ENCODE peak calls at places on chromosomes 16 and 17, in five cellular contexts. M is tibial artery; X is HepG2; D is T-cell; F is CD4-positive, alpha-beta T cell. E is an unnamed sample.

GRCh38 chr17:78040561-78041400 is 82.3 kb downstream of the TNRC6C start:
- DNase-seq in M (peak), X (no peak), D (no peak), F (peak), E (peak)

GRCh38 chr17:49132317-49132698 is 261 bp upstream of the B4GALNT2 start:
- DNase-seq in M (no peak), X (no peak), D (no peak), F (no peak), E (no peak)

GRCh38 chr17:49821916-49822315 is 26.0 kb downstream of the TAC4 start:
- DNase-seq in M (no peak), X (no peak), D (no peak), F (no peak), E (no peak)

GRCh38 chr17:80068301-80069160 is 32.1 kb downstream of the CCDC40 start:
- DNase-seq in M (no peak), X (peak), D (no peak), F (no peak), E (peak)

GRCh38 chr16:1989209-1989825 is 453 bp upstream of the SYNGR3 start:
- DNase-seq in M (no peak), X (no peak), D (no peak), F (no peak), E (no peak)

GRCh38 chr17:16814439-16814838 is 124.4 kb downstream of the CCDC144A start:
- DNase-seq in M (no peak), X (no peak), D (no peak), F (no peak), E (no peak)

GRCh38 chr16:65449526-65449925 is 327.7 kb upstream of the CDH11 start:
- DNase-seq in M (no peak), X (no peak), D (no peak), F (no peak), E (no peak)

GRCh38 chr16:89010210-89010925 is 33.4 kb upstream of the CBFA2T3 start:
- DNase-seq in M (peak), X (no peak), D (no peak), F (no peak), E (no peak)

GRCh38 chr17:43556292-43556691 is 10.2 kb upstream of the ETV4 start:
- DNase-seq in M (peak), X (no peak), D (no peak), F (no peak), E (peak)

GRCh38 chr16:88650749-88651275 is at the start of gene CYBA:
- DNase-seq in M (peak), X (peak), D (peak), F (peak), E (peak)

GRCh38 chr17:79674506-79675412 is 56.0 kb upstream of the ENPP7 start:
- DNase-seq in M (no peak), X (no peak), D (no peak), F (no peak), E (no peak)

GRCh38 chr17:82601447-82602000 is 46.7 kb downstream of the WDR45B start:
- DNase-seq in M (no peak), X (no peak), D (no peak), F (no peak), E (no peak)

GRCh38 chr16:16996830-16997229 is 473.9 kb downstream of the XYLT1 start:
- DNase-seq in M (no peak), X (no peak), D (no peak), F (no peak), E (no peak)

GRCh38 chr16:24834459-24835335 is 11.1 kb upstream of the SLC5A11 start:
- DNase-seq in M (no peak), X (peak), D (no peak), F (no peak), E (peak)

GRCh38 chr17:72884066-72884465 is 208.4 kb downstream of the SLC39A11 start:
- DNase-seq in M (no peak), X (no peak), D (no peak), F (no peak), E (no peak)

GRCh38 chr17:2259769-2260536 is 43.6 kb downstream of the SMG6 start:
- DNase-seq in M (no peak), X (no peak), D (peak), F (peak), E (no peak)

GRCh38 chr16:13150181-13150885 is 248.9 kb downstream of the SHISA9 start:
- DNase-seq in M (no peak), X (no peak), D (no peak), F (no peak), E (no peak)

GRCh38 chr16:68749424-68749823 is 12.3 kb downstream of the CDH1 start:
- DNase-seq in M (no peak), X (peak), D (no peak), F (no peak), E (no peak)

GRCh38 chr17:40287494-40288369 is at the start of gene CDC6:
- DNase-seq in M (peak), X (peak), D (peak), F (peak), E (peak)

GRCh38 chr16:15643453-15644305 is 725 bp upstream of the MARF1 start:
- DNase-seq in M (no peak), X (peak), D (peak), F (peak), E (peak)

GRCh38 chr16:1057252-1057932 is 15.2 kb upstream of the SSTR5 start:
- DNase-seq in M (no peak), X (no peak), D (peak), F (peak), E (peak)

GRCh38 chr16:79451196-79451816 is 149.2 kb downstream of the MAF start:
- DNase-seq in M (no peak), X (no peak), D (no peak), F (no peak), E (no peak)

GRCh38 chr17:59299400-59300092 is 31.9 kb upstream of the YPEL2 start:
- DNase-seq in M (no peak), X (no peak), D (no peak), F (no peak), E (no peak)

GRCh38 chr17:72143245-72143644 is 22.4 kb downstream of the SOX9 start:
- DNase-seq in M (no peak), X (peak), D (no peak), F (no peak), E (no peak)

GRCh38 chr17:67211742-67212141 is 33.3 kb downstream of the HELZ start:
- DNase-seq in M (no peak), X (peak), D (no peak), F (no peak), E (peak)

GRCh38 chr17:8954339-8954738 is 11.2 kb downstream of the PIK3R5 start:
- DNase-seq in M (peak), X (no peak), D (peak), F (peak), E (no peak)

GRCh38 chr17:47223460-47223859 is 14.3 kb downstream of the MYL4 start:
- DNase-seq in M (no peak), X (no peak), D (no peak), F (no peak), E (no peak)

GRCh38 chr17:82267575-82268379 is 5.7 kb downstream of the CSNK1D start:
- DNase-seq in M (peak), X (peak), D (peak), F (no peak), E (peak)

GRCh38 chr17:7478276-7479138 is 924 bp downstream of the ZBTB4 start:
- DNase-seq in M (peak), X (no peak), D (peak), F (peak), E (peak)

GRCh38 chr17:2024572-2025219 is 438 bp downstream of the RTN4RL1 start:
- DNase-seq in M (no peak), X (no peak), D (no peak), F (no peak), E (peak)

GRCh38 chr17:266701-267656 is 85.5 kb upstream of the DOC2B start:
- DNase-seq in M (peak), X (no peak), D (no peak), F (no peak), E (no peak)

GRCh38 chr16:84585886-84586285 is 32.0 kb downstream of the COTL1 start:
- DNase-seq in M (no peak), X (no peak), D (no peak), F (no peak), E (no peak)

GRCh38 chr17:6523809-6524355 is 32.5 kb downstream of the PITPNM3 start:
- DNase-seq in M (peak), X (no peak), D (no peak), F (no peak), E (no peak)

GRCh38 chr17:18166894-18167293 is 16.7 kb upstream of the ALKBH5 start:
- DNase-seq in M (no peak), X (no peak), D (no peak), F (no peak), E (no peak)

GRCh38 chr16:2515180-2515803 is 1.5 kb downstream of the ATP6V0C start:
- DNase-seq in M (no peak), X (no peak), D (no peak), F (no peak), E (peak)

GRCh38 chr17:41962768-41963434 is 3.7 kb upstream of the CNP start:
- DNase-seq in M (peak), X (peak), D (peak), F (peak), E (peak)

GRCh38 chr16:17544304-17544703 is 73.5 kb upstream of the XYLT1 start:
- DNase-seq in M (no peak), X (no peak), D (no peak), F (no peak), E (no peak)

E was measured in adipocyte.